ENCODE peak calls at places on chromosomes 3 and 15, in four cellular contexts. K is SW480; O is CD8-positive, alpha-beta T cell; F is type B pancreatic cell. Z is an unnamed sample.

GRCh38 chr3:22765679-22766078 is 437.4 kb upstream of the UBE2E2 start:
- DNase-seq in K (no peak), O (no peak), F (no peak), Z (no peak)

GRCh38 chr3:172313671-172314070 is 134.6 kb downstream of the GHSR start:
- DNase-seq in K (no peak), O (no peak), F (no peak), Z (no peak)

GRCh38 chr15:28876131-28876844 is 9.5 kb upstream of the APBA2 start:
- DNase-seq in K (no peak), O (no peak), F (no peak), Z (no peak)

GRCh38 chr3:63655519-63655918 is 3.0 kb downstream of the SNTN start:
- DNase-seq in K (no peak), O (no peak), F (no peak), Z (no peak)

GRCh38 chr3:31448035-31448881 is 84.5 kb upstream of the STT3B start:
- DNase-seq in K (peak; percentile 42), O (no peak), F (no peak), Z (no peak)

GRCh38 chr15:45377630-45378148 is 655 bp downstream of the GATM start:
- DNase-seq in K (no peak), O (no peak), F (no peak), Z (no peak)

GRCh38 chr15:98933376-98933775 is 74.2 kb downstream of the PGPEP1L start:
- DNase-seq in K (no peak), O (no peak), F (no peak), Z (no peak)

GRCh38 chr3:180142041-180142440 is 105.3 kb upstream of the PEX5L start:
- DNase-seq in K (no peak), O (no peak), F (no peak), Z (no peak)

GRCh38 chr3:55636300-55637195 is 149.4 kb upstream of the WNT5A start:
- DNase-seq in K (no peak), O (no peak), F (no peak), Z (no peak)

GRCh38 chr15:67776600-67776999 is 48.7 kb upstream of the SKOR1 start:
- DNase-seq in K (no peak), O (no peak), F (no peak), Z (no peak)

GRCh38 chr3:134654031-134654430 is 3.2 kb upstream of the KY start:
- DNase-seq in K (no peak), O (no peak), F (no peak), Z (no peak)

GRCh38 chr15:85771276-85771675 is 23.4 kb downstream of the KLHL25 start:
- DNase-seq in K (no peak), O (no peak), F (no peak), Z (no peak)

GRCh38 chr3:160374925-160375324 is 24.1 kb downstream of the IFT80 start:
- DNase-seq in K (no peak), O (no peak), F (no peak), Z (no peak)

GRCh38 chr3:103991461-103992115 is 1375.1 kb upstream of the ALCAM start:
- DNase-seq in K (no peak), O (no peak), F (no peak), Z (no peak)

GRCh38 chr15:101047301-101047781 is 128.2 kb downstream of the LRRK1 start:
- DNase-seq in K (no peak), O (no peak), F (peak; percentile 67), Z (no peak)

GRCh38 chr3:25781758-25782594 is 1.3 kb downstream of the NGLY1 start:
- DNase-seq in K (no peak), O (no peak), F (no peak), Z (no peak)

GRCh38 chr3:14913926-14914776 is 33.2 kb upstream of the NR2C2 start:
- DNase-seq in K (no peak), O (no peak), F (no peak), Z (no peak)

GRCh38 chr3:66797916-66798560 is 200.1 kb upstream of the KBTBD8 start:
- DNase-seq in K (no peak), O (no peak), F (no peak), Z (no peak)

Z was measured in effector memory CD4-positive, alpha-beta T cell.